ENCODE peak calls at places on chromosomes 5 and 9, in eight cellular contexts. One of them, this sample, is unnamed.

GRCh38 chr9:15271403-15271802 is 35.6 kb downstream of the TTC39B start:
- DNase-seq in COR-L47: no peak
- DNase-seq in anterior cingulate cortex: no peak
- DNase-seq in NCI-H1105: no peak
- DNase-seq in tibial artery: no peak
- DNase-seq in naive thymus-derived CD4-positive, alpha-beta T cell: no peak
- DNase-seq in iPS-NIHi11: no peak
- DNase-seq in iPS DF 6.9: no peak
- DNase-seq in this sample: no peak

GRCh38 chr9:113152699-113153098 is 1.9 kb downstream of the SLC31A2 start:
- DNase-seq in COR-L47: no peak
- DNase-seq in anterior cingulate cortex: no peak
- DNase-seq in NCI-H1105: no peak
- DNase-seq in tibial artery: no peak
- DNase-seq in naive thymus-derived CD4-positive, alpha-beta T cell: no peak
- DNase-seq in iPS-NIHi11: no peak
- DNase-seq in iPS DF 6.9: no peak
- DNase-seq in this sample: no peak

GRCh38 chr9:109771796-109772525 is 8.0 kb upstream of the PALM2AKAP2 start:
- DNase-seq in COR-L47: no peak
- DNase-seq in anterior cingulate cortex: no peak
- DNase-seq in NCI-H1105: no peak
- DNase-seq in tibial artery: no peak
- DNase-seq in naive thymus-derived CD4-positive, alpha-beta T cell: no peak
- DNase-seq in iPS-NIHi11: no peak
- DNase-seq in iPS DF 6.9: no peak
- DNase-seq in this sample: no peak

GRCh38 chr5:168600409-168600808 is 21.2 kb upstream of the PANK3 start:
- DNase-seq in COR-L47: no peak
- DNase-seq in anterior cingulate cortex: no peak
- DNase-seq in NCI-H1105: no peak
- DNase-seq in tibial artery: no peak
- DNase-seq in naive thymus-derived CD4-positive, alpha-beta T cell: no peak
- DNase-seq in iPS-NIHi11: peak; percentile 52
- DNase-seq in iPS DF 6.9: no peak
- DNase-seq in this sample: no peak

GRCh38 chr9:4661165-4662095 is 664 bp upstream of the PLPP6 start:
- DNase-seq in COR-L47: no peak
- DNase-seq in anterior cingulate cortex: no peak
- DNase-seq in NCI-H1105: no peak
- DNase-seq in tibial artery: no peak
- DNase-seq in naive thymus-derived CD4-positive, alpha-beta T cell: no peak
- DNase-seq in iPS-NIHi11: no peak
- DNase-seq in iPS DF 6.9: no peak
- DNase-seq in this sample: no peak

GRCh38 chr5:135835766-135836165 is 1.3 kb downstream of the SLC25A48 start:
- DNase-seq in COR-L47: no peak
- DNase-seq in anterior cingulate cortex: no peak
- DNase-seq in NCI-H1105: no peak
- DNase-seq in tibial artery: no peak
- DNase-seq in naive thymus-derived CD4-positive, alpha-beta T cell: no peak
- DNase-seq in iPS-NIHi11: no peak
- DNase-seq in iPS DF 6.9: no peak
- DNase-seq in this sample: no peak

GRCh38 chr9:3502560-3503398 is 23.0 kb downstream of the RFX3 start:
- DNase-seq in COR-L47: no peak
- DNase-seq in anterior cingulate cortex: no peak
- DNase-seq in NCI-H1105: no peak
- DNase-seq in tibial artery: no peak
- DNase-seq in naive thymus-derived CD4-positive, alpha-beta T cell: no peak
- DNase-seq in iPS-NIHi11: no peak
- DNase-seq in iPS DF 6.9: no peak
- DNase-seq in this sample: no peak

GRCh38 chr5:140801494-140801841 is 611 bp downstream of the PCDHA3 start:
- DNase-seq in COR-L47: no peak
- DNase-seq in anterior cingulate cortex: no peak
- DNase-seq in NCI-H1105: peak; percentile 49
- DNase-seq in tibial artery: no peak
- DNase-seq in naive thymus-derived CD4-positive, alpha-beta T cell: no peak
- DNase-seq in iPS-NIHi11: no peak
- DNase-seq in iPS DF 6.9: no peak
- DNase-seq in this sample: no peak

GRCh38 chr5:8997542-8998070 is 548.3 kb downstream of the SEMA5A start:
- DNase-seq in COR-L47: no peak
- DNase-seq in anterior cingulate cortex: no peak
- DNase-seq in NCI-H1105: no peak
- DNase-seq in tibial artery: no peak
- DNase-seq in naive thymus-derived CD4-positive, alpha-beta T cell: no peak
- DNase-seq in iPS-NIHi11: no peak
- DNase-seq in iPS DF 6.9: no peak
- DNase-seq in this sample: no peak

This sample was measured in SK-N-MC.